ENCODE peak calls at places on chromosomes 7 and 10, in seven cellular contexts. F is HCT116, W is body of pancreas, Q is MM.1S, E is endothelial cell, J is B cell, K is HL-60. O is an unnamed sample.

GRCh38 chr7:41716691-41717090 is 13.8 kb upstream of the INHBA start:
- DNase-seq in K (no peak), W (no peak), J (no peak), Q (no peak), F (no peak), E (no peak), O (peak)

GRCh38 chr10:1643161-1643910 is 94.0 kb downstream of the ADARB2 start:
- DNase-seq in J (peak), E (peak), Q (peak), K (no peak), F (no peak), W (no peak), O (no peak)

GRCh38 chr10:50417486-50417905 is 166.2 kb upstream of the ASAH2 start:
- DNase-seq in J (peak), W (no peak), E (no peak), F (no peak), K (no peak), Q (no peak), O (peak)

GRCh38 chr7:21346297-21346696 is 81.6 kb upstream of the SP4 start:
- DNase-seq in E (no peak), W (no peak), F (no peak), K (no peak), J (no peak), Q (no peak), O (no peak)

GRCh38 chr7:20007510-20007909 is 209.7 kb downstream of the MACC1 start:
- DNase-seq in J (no peak), W (no peak), K (no peak), Q (no peak), F (no peak), E (no peak), O (no peak)

GRCh38 chr7:102432476-102433318 is 678 bp upstream of the ORAI2 start:
- DNase-seq in J (peak), W (no peak), F (no peak), Q (peak), E (no peak), K (no peak), O (no peak)

GRCh38 chr10:44958196-44958896 is 1.3 kb upstream of the RASSF4 start:
- DNase-seq in J (no peak), F (no peak), E (no peak), Q (no peak), W (peak), K (no peak), O (peak)

GRCh38 chr10:93072713-93073538 is 767 bp upstream of the CYP26A1 start:
- DNase-seq in F (no peak), K (no peak), Q (peak), J (no peak), E (no peak), W (no peak), O (no peak)

GRCh38 chr7:129775695-129776396 is 164.3 kb downstream of the NRF1 start:
- DNase-seq in W (no peak), E (no peak), K (no peak), Q (no peak), F (no peak), J (no peak), O (no peak)

GRCh38 chr7:139768249-139768824 is 9.5 kb downstream of the HIPK2 start:
- DNase-seq in F (no peak), W (no peak), Q (peak), E (no peak), K (no peak), J (no peak), O (no peak)
- TF ChIP-seq CTCF in F (no peak), W (no peak), Q (no peak), E (no peak), K (no peak), J (no peak), O (no peak)

GRCh38 chr7:121373177-121373576 is 22.9 kb downstream of the FAM3C start:
- DNase-seq in E (no peak), K (no peak), J (no peak), F (no peak), W (no peak), Q (peak), O (no peak)
- TF ChIP-seq CTCF in E (peak), K (no peak), J (peak), F (peak), W (no peak), Q (peak), O (no peak)

GRCh38 chr10:129912161-129912917 is 51.7 kb downstream of the EBF3 start:
- DNase-seq in K (no peak), Q (no peak), W (no peak), F (no peak), E (no peak), J (no peak), O (peak)
- TF ChIP-seq CTCF in K (no peak), Q (no peak), W (no peak), F (no peak), E (no peak), J (no peak), O (no peak)

GRCh38 chr7:100044719-100045118 is 4.9 kb upstream of the ZSCAN21 start:
- DNase-seq in Q (no peak), F (no peak), J (peak), W (peak), E (no peak), K (peak), O (no peak)

GRCh38 chr7:100048680-100049079 is 894 bp upstream of the ZSCAN21 start:
- DNase-seq in K (no peak), W (no peak), J (peak), F (no peak), E (no peak), Q (peak), O (no peak)

GRCh38 chr7:100053201-100053600 is 3.6 kb downstream of the ZSCAN21 start:
- DNase-seq in K (peak), J (peak), Q (peak), F (peak), W (peak), E (peak), O (peak)

GRCh38 chr7:100051611-100052010 is 2.0 kb downstream of the ZSCAN21 start:
- DNase-seq in K (no peak), Q (no peak), E (no peak), F (no peak), J (no peak), W (no peak), O (no peak)

GRCh38 chr7:100049441-100050291 is at the start of gene ZSCAN21:
- DNase-seq in F (peak), J (peak), Q (peak), K (peak), W (peak), E (peak), O (peak)
- TF ChIP-seq CTCF in F (peak), J (no peak), Q (no peak), K (no peak), W (no peak), E (no peak), O (no peak)

DNA sequence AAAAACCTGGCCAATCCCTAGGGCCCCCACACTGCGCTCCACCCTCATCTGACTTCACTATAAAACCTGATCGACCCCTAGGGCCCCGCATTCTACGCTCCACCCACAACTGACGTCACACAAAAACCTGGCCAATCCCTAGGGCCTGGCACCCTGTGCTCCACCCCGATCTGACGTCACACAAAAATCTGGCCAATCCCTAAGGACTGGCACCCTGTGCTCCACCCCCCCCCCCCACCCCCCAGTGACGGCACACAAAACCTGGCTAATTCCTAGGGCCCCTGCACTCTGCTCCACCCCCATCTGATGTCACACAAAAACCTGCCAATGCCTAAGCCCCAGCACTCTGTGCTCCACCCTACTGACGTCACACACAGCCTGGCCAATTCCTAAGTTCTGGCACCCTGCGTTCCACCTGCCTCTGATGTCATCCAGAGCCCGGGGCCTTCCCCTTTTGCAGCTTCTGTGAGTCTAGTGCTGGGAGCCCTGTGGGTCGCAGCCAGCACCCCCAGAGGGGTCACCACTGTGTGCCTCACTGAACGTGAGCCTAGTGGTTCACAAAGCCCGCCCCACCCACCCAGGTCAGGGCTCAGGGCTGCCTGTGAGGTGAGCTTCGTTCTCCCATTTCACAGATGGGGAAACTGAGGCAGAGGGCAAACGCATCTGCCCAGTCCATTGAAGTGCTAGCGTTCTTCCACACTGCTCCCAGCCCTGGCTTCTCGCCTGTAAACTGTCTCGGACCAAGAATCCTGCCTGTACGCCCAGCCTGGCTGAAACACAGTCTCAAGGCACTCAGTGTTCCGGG is 40.6 kb downstream of the MICALL2 start:
- DNase-seq in J (no peak), W (no peak), F (peak), E (no peak), K (no peak), Q (peak), O (peak)
- TF ChIP-seq CTCF in J (no peak), W (no peak), F (no peak), E (no peak), K (no peak), Q (no peak), O (no peak)

DNA sequence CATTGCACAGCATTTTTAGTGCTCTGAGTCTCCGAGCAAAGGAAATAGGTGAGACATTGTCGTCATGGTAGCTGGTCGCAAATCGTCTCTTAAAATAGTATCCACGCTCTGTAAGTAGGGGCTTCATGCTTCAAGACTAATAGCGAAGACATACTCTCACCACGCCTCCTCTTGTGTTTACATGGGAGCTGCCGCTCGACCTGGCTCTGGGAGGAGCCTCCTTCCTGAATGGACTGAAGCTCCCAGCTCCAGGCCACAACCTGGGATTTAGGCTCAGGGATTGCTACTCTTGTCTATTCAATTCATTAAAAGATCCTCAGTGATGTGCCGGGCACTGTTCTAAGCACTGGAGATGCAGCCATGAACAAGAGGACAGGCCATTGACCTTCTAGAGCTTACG is 196.1 kb upstream of the GALNT17 start:
- DNase-seq in Q (no peak), K (no peak), E (no peak), F (no peak), J (no peak), W (no peak), O (no peak)
- TF ChIP-seq CTCF in Q (no peak), K (no peak), E (no peak), F (no peak), J (no peak), W (no peak), O (no peak)

GRCh38 chr10:112025228-112025627 is 158.3 kb downstream of the GPAM start:
- DNase-seq in W (no peak), Q (no peak), K (no peak), J (no peak), E (no peak), F (no peak), O (no peak)

GRCh38 chr10:112024079-112024478 is 159.5 kb downstream of the GPAM start:
- DNase-seq in F (no peak), Q (no peak), K (no peak), W (no peak), E (no peak), J (no peak), O (no peak)

GRCh38 chr10:112027881-112028280 is 155.7 kb downstream of the GPAM start:
- DNase-seq in E (no peak), F (no peak), K (no peak), Q (no peak), J (no peak), W (no peak), O (no peak)

GRCh38 chr10:112026438-112026837 is 157.1 kb downstream of the GPAM start:
- DNase-seq in W (no peak), E (peak), J (no peak), Q (no peak), K (no peak), F (peak), O (no peak)

GRCh38 chr10:112022196-112022595 is 161.4 kb downstream of the GPAM start:
- DNase-seq in J (no peak), K (no peak), Q (no peak), W (no peak), F (no peak), E (no peak), O (peak)
- TF ChIP-seq CTCF in J (no peak), K (no peak), Q (no peak), W (no peak), F (no peak), E (no peak), O (peak)

GRCh38 chr10:71179382-71179781 is 33.0 kb upstream of the UNC5B start:
- DNase-seq in F (no peak), W (no peak), J (no peak), E (no peak), K (no peak), Q (no peak), O (no peak)
- TF ChIP-seq CTCF in F (no peak), W (no peak), J (no peak), E (no peak), K (no peak), Q (no peak), O (no peak)

DNA sequence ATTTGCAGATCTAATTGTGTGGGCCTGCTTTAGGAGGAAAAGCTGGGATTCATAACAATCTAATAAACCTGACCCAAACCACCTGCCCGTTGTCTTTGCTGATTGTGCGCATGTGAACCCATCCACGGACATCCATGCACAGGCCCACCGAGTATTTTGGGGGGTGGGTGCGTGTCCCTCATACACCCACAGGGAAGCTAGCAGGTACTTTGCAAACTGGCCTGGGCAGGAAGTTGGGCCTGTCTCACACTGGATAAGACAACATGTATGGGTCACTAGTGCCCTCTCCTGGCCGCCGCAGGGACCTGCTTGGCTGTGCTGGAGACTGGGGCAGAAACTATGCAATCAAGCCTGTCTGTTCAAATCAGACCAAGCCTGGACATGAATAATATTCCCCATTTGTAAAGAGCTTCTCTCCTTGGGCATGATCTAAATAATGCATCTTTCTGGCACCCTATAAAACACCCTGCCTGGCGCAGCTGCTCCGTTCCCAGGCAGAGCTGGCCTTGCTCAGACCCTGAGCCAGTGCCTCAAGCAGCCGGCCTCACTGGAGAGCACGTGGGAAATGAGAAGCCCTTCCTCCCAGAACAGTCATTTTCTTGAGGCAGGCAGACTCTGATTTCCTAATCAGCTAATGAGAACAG is 15.8 kb downstream of the ECHDC3 start:
- DNase-seq in K (peak), F (peak), W (peak), J (peak), E (peak), Q (peak), O (peak)
- TF ChIP-seq CTCF in K (peak), F (peak), W (peak), J (peak), E (peak), Q (peak), O (peak)

O was measured in fibroblast of mammary gland.